ENCODE peak calls at places on chromosomes 16 and 17, in seven cellular contexts. Y is A549, V is heart left ventricle, K is ovary, I is heart right ventricle, D is fibroblast of pulmonary artery, C is adrenal gland. P is an unnamed sample.

GRCh38 chr16:22075043-22075757 is 17.1 kb upstream of the VWA3A start:
- DNase-seq in Y (no peak), V (no peak), K (no peak), I (no peak), D (no peak), C (no peak), P (no peak)

GRCh38 chr17:56358651-56359050 is 205.4 kb downstream of the ANKFN1 start:
- DNase-seq in Y (no peak), V (no peak), K (no peak), I (no peak), D (no peak), C (no peak), P (no peak)

GRCh38 chr16:85899444-85899843 is 482 bp downstream of the IRF8 start:
- DNase-seq in Y (no peak), V (no peak), K (no peak), I (no peak), D (no peak), C (no peak), P (no peak)

GRCh38 chr17:76385892-76386786 is 1.7 kb downstream of the SPHK1 start:
- DNase-seq in Y (peak), V (peak), K (peak), I (peak), D (peak), C (peak), P (peak)

GRCh38 chr16:1591306-1591705 is 20.6 kb downstream of the IFT140 start:
- DNase-seq in Y (no peak), V (no peak), K (no peak), I (no peak), D (no peak), C (no peak), P (no peak)

GRCh38 chr17:29855686-29856085 is 74.3 kb downstream of the SSH2 start:
- DNase-seq in Y (no peak), V (no peak), K (no peak), I (no peak), D (peak), C (no peak), P (peak)

GRCh38 chr16:53518550-53519416 is 15.8 kb upstream of the AKTIP start:
- DNase-seq in Y (no peak), V (no peak), K (no peak), I (no peak), D (peak), C (peak), P (peak)

GRCh38 chr16:82995286-82995926 is 368.6 kb downstream of the CDH13 start:
- DNase-seq in Y (no peak), V (no peak), K (no peak), I (no peak), D (no peak), C (no peak), P (no peak)

GRCh38 chr17:81910840-81911276 is 341 bp downstream of the PCYT2 start:
- DNase-seq in Y (no peak), V (no peak), K (no peak), I (no peak), D (no peak), C (no peak), P (no peak)

GRCh38 chr16:81625544-81626152 is 153.4 kb upstream of the PLCG2 start:
- DNase-seq in Y (no peak), V (peak), K (peak), I (peak), D (peak), C (peak), P (peak)

GRCh38 chr17:58534331-58534730 is 19.9 kb upstream of the MTMR4 start:
- DNase-seq in Y (no peak), V (no peak), K (no peak), I (no peak), D (no peak), C (no peak), P (no peak)

GRCh38 chr17:80855968-80856862 is 135.4 kb upstream of the CHMP6 start:
- DNase-seq in Y (peak), V (no peak), K (no peak), I (no peak), D (peak), C (peak), P (peak)

DNA sequence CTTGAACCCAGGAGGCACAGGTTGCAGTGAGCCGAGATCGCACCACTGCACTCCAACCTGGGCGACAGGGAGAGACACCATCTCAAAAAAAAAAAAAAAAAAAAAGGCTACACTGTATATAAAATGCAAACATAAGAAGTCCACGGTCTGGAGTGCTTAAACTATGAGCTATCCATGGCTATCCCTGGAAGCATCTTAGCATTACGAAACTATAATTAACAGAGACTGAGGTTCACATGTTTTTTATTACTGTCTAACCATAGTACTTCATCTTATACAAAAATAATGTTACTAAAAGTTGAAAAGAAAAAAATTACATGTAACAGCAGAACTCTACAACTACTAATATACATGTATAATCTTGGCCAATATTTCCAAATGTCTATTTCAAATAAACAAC is 32.8 kb downstream of the HELZ start:
- DNase-seq in Y (no peak), V (no peak), K (no peak), I (no peak), D (no peak), C (no peak), P (no peak)
- H3K4me3 ChIP-seq in Y (no peak), V (no peak), K (no peak), I (no peak), D (no peak), C (no peak), P (no peak)

GRCh38 chr17:50627386-50627781 is 7.3 kb upstream of the ABCC3 start:
- DNase-seq in Y (no peak), V (no peak), K (no peak), I (no peak), D (no peak), C (no peak), P (no peak)
- TF ChIP-seq CTCF in Y (no peak), V (no peak), K (no peak), I (no peak), D (no peak), C (no peak), P (no peak)

GRCh38 chr16:46857261-46857962 is 26.4 kb upstream of the C16orf87 start:
- DNase-seq in Y (peak), V (no peak), K (no peak), I (no peak), D (peak), C (peak), P (peak)
- H3K4me3 ChIP-seq in Y (no peak), V (no peak), K (no peak), I (no peak), D (no peak), C (no peak), P (no peak)

DNA sequence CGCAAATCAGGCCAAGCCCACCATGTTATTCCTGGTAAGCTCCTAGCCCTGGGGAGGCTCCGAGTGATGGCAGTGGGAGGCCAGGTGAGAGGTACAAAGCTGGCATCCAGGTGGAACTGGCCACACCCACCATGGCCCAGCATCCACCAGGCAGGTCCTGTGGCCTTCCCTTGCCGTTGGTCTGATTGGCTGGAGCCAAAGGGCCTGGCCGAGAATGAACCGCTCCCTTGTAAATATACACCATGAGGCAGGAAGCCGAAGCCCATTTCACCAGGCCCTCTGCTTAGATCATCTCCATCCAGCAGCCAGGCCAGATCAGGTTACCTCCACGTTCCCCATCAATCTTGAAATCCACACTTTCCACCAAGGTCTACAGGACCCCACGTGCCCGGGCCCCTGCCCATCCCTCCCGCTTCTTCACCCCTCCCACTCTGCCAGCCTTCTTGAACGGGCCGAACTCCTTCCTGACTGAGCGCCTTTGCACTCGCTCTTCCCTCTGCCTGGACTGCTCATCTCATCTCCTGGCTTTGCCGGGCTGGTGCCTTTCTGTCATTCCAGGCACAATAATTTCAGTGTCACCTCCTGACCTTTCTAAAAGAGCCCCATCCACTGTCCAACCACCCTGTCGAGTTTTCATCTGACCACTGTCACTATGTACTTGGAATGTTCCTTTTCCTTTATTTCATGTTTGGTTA is 5.8 kb downstream of the SOCS1 start:
- DNase-seq in Y (no peak), V (peak), K (no peak), I (no peak), D (peak), C (no peak), P (no peak)
- TF ChIP-seq CTCF in Y (no peak), V (no peak), K (no peak), I (no peak), D (no peak), C (no peak), P (no peak)

DNA sequence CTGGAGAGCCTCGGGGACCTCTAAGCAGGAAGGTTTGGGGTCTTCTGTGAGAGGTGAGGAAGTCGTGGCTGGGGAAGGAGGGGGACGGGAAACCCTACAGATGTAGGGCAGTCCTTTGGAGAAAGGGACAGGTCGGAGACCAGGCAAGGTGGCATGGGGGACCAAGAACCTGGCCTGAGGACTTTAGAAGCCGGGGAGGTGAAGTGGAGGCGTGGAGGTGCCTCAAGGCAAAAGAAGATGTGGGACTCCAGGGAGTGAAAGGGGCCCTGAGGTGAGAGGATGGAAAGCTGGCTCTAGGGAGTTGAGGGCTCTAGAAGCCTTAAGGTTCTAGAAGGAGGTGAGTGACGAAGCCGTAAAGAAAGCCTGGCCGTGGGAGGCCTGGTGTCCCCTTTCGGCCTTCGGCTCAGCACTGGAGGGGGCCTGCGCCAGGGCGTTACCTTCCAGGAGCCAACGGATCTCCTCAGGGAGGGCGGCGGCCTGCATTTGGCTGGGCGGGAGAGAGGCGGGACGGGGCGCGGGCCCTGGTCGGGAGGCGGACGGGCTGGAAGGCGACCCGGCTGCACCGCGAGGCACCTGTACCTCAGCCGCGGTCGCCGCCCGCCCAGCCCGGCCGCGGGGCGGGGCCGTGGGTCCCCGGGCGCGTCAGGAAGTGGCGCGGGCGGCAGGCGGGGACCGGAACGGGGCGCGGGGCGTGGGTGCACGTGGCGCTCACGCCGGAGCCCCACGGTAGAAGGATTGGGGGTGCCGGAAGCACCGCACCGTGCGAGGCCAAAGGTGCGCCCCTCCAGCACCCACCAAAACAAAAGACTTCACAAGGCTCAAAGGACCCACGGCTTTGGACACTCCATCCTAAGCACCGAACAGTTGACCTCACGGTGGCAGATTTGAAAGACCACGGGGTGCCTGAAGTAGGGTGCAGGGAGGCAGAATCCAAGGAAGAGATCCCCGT is at the start of gene SKAP1:
- DNase-seq in Y (no peak), V (peak), K (no peak), I (peak), D (no peak), C (no peak), P (no peak)
- H3K4me3 ChIP-seq in Y (peak), V (no peak), K (no peak), I (no peak), D (no peak), C (no peak), P (no peak)

DNA sequence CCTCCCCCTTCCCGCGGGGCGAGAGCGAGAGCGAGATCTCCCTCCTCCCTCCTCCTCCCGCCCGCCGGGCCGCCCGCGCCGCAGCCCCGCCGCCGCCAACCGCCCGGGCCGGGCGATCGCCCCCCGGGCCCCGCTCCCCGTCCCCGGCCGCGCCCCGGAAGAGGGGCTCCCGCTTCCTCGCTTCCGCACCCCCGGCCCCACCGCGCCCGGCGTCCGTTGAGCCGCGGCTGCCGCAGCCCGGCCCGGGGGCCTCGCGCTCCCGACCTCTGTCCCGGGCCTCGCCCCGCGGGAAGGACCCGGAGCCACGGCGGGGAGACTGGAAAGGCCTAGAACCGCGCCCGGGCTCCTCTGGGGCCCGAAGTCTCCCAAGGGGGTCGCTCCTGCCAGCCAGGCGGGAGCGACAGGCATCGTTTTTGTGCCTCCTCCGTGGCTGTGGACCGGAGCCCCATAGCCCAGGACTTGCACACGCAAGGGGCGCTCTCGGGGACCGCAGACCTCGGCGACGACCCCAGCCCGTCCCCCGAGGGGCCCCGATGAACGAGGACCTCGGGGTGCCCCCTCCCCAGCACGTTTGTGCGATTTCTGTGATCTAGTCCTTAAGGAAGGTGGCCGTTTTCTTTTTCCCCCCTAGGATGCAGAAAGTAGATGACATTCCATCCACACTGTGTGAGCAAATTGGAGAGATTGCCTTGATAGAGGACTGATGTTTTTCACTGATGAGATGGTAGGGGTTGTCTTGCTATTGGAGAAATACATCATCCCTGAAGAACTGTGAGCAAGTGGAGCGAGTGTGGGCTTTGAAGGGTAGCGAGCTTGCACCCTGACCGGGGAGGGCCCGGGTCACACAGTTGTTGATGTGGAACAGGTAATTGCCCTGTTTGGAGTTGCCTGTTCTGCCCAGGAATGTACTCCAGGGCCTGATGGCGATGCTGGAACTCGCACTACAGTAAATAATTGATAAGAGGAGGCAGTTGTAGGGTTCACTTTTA is 610 bp downstream of the BANP start:
- DNase-seq in Y (no peak), V (no peak), K (peak), I (peak), D (no peak), C (peak), P (peak)
- TF ChIP-seq CTCF in Y (no peak), V (no peak), K (no peak), I (no peak), D (no peak), C (no peak), P (peak)

DNA sequence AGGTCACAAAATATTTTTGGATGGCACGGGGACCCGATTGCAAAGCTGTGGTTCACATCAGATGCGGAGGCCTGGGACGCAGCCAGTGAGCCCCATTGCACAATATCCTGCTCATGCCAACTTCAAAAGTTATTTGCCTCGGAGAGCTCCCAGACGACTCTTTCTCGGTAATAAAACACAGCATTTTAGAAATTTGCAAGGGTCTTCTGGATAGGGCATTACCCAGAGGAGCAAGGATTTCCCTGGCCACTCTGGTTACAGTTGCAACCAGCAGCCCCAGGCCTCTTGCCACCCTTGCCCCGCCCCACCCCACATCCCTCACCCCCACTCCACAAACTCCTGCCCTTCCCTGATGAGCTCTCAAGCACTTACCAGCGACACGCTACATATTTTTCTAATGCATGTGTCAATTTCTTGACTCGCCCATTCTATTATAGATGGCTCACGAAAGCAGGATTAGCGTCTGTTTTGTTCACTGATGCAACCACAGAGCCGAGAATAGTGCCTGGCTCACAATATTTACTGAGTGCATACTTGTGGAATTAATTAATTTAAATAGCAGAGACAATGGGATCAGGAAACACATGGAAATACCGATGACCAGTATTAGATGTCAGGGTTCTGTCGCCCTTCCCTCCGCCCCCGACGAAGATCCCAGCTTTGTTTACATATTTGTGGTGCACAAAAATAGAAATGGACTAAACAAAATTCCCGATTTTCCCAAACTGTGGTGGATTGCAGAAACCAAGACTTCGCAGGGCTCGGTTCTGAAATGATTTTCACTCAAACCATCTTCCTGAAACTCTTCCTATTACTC is 62.4 kb downstream of the ADCY9 start:
- DNase-seq in Y (no peak), V (peak), K (peak), I (peak), D (peak), C (no peak), P (peak)
- H3K4me3 ChIP-seq in Y (no peak), V (peak), K (no peak), I (peak), D (no peak), C (no peak), P (no peak)

P was measured in fibroblast of the aortic adventitia.